ENCODE peak calls at places on chromosome 5, in eight cellular contexts. M, J, E, I, B, P, C and W are unnamed samples.

GRCh38 chr5:128536861-128537305 is 1.2 kb downstream of the FBN2 start:
- DNase-seq in M (no peak), J (no peak), E (no peak), I (no peak), B (no peak), P (no peak), C (no peak), W (no peak)

GRCh38 chr5:137372386-137373160 is 126.6 kb downstream of the SPOCK1 start:
- DNase-seq in M (no peak), J (no peak), E (no peak), I (no peak), B (no peak), P (no peak), C (no peak), W (no peak)

GRCh38 chr5:4614088-4614487 is 526.0 kb upstream of the ADAMTS16 start:
- DNase-seq in M (no peak), J (no peak), E (no peak), I (no peak), B (no peak), P (no peak), C (no peak), W (no peak)

GRCh38 chr5:143311955-143312354 is 91.5 kb downstream of the NR3C1 start:
- DNase-seq in M (no peak), J (no peak), E (no peak), I (no peak), B (no peak), P (no peak), C (no peak), W (no peak)

GRCh38 chr5:132501961-132502931 is 11.7 kb upstream of the IRF1 start:
- DNase-seq in M (no peak), J (peak), E (no peak), I (no peak), B (peak), P (peak), C (peak), W (no peak)

GRCh38 chr5:73299017-73299630 is 126.1 kb downstream of the TMEM174 start:
- DNase-seq in M (no peak), J (no peak), E (no peak), I (no peak), B (no peak), P (no peak), C (no peak), W (peak)

GRCh38 chr5:162683280-162683679 is 615.7 kb downstream of the GABRG2 start:
- DNase-seq in M (no peak), J (no peak), E (no peak), I (no peak), B (no peak), P (no peak), C (no peak), W (no peak)

GRCh38 chr5:94217745-94218144 is 400.7 kb downstream of the KIAA0825 start:
- DNase-seq in M (no peak), J (no peak), E (no peak), I (no peak), B (no peak), P (no peak), C (no peak), W (no peak)

GRCh38 chr5:142012792-142013388 is at the start of gene GNPDA1:
- DNase-seq in M (peak), J (peak), E (peak), I (peak), B (peak), P (peak), C (peak), W (peak)

GRCh38 chr5:93359296-93359957 is 221.6 kb downstream of the NR2F1-AS1 start:
- DNase-seq in M (no peak), J (peak), E (peak), I (no peak), B (no peak), P (no peak), C (peak), W (no peak)

GRCh38 chr5:148179234-148179824 is 11.0 kb downstream of the SPINK14 start:
- DNase-seq in M (no peak), J (no peak), E (peak), I (peak), B (peak), P (no peak), C (no peak), W (peak)

GRCh38 chr5:173327084-173327947 is 898 bp downstream of the STC2 start:
- DNase-seq in M (no peak), J (peak), E (peak), I (peak), B (no peak), P (no peak), C (no peak), W (no peak)

GRCh38 chr5:123428521-123429220 is 5.5 kb upstream of the CEP120 start:
- DNase-seq in M (no peak), J (peak), E (no peak), I (no peak), B (peak), P (peak), C (no peak), W (no peak)

GRCh38 chr5:78908173-78908901 is 76.8 kb downstream of the ARSB start:
- DNase-seq in M (peak), J (peak), E (peak), I (no peak), B (no peak), P (peak), C (peak), W (no peak)

GRCh38 chr5:78235289-78235688 is 59.2 kb downstream of the AP3B1 start:
- DNase-seq in M (no peak), J (peak), E (no peak), I (no peak), B (no peak), P (no peak), C (no peak), W (no peak)

GRCh38 chr5:139488269-139488668 is 5.7 kb upstream of the STING1 start:
- DNase-seq in M (no peak), J (no peak), E (no peak), I (peak), B (no peak), P (no peak), C (peak), W (no peak)

GRCh38 chr5:108079754-108080153 is 302.1 kb downstream of the FBXL17 start:
- DNase-seq in M (no peak), J (no peak), E (no peak), I (no peak), B (no peak), P (no peak), C (no peak), W (no peak)

GRCh38 chr5:134552301-134552700 is 26.8 kb downstream of the JADE2 start:
- DNase-seq in M (no peak), J (peak), E (peak), I (no peak), B (no peak), P (peak), C (peak), W (no peak)

GRCh38 chr5:16736158-16736994 is 119.6 kb upstream of the RETREG1 start:
- DNase-seq in M (peak), J (peak), E (peak), I (no peak), B (peak), P (peak), C (no peak), W (peak)

GRCh38 chr5:115179068-115179958 is 9.6 kb upstream of the TRIM36 start:
- DNase-seq in M (no peak), J (peak), E (no peak), I (no peak), B (no peak), P (no peak), C (no peak), W (no peak)

GRCh38 chr5:35218981-35219380 is 11.3 kb downstream of the PRLR start:
- DNase-seq in M (no peak), J (no peak), E (no peak), I (no peak), B (no peak), P (no peak), C (no peak), W (no peak)

GRCh38 chr5:139823757-139824355 is 28.2 kb downstream of the PSD2 start:
- DNase-seq in M (no peak), J (no peak), E (no peak), I (no peak), B (no peak), P (no peak), C (no peak), W (no peak)

GRCh38 chr5:79802995-79803394 is 113.4 kb downstream of the CMYA5 start:
- DNase-seq in M (no peak), J (no peak), E (no peak), I (no peak), B (no peak), P (no peak), C (no peak), W (no peak)

GRCh38 chr5:28512648-28513047 is 1474.3 kb upstream of the CDH9 start:
- DNase-seq in M (no peak), J (no peak), E (no peak), I (no peak), B (no peak), P (no peak), C (no peak), W (no peak)

GRCh38 chr5:138386290-138386689 is 33.8 kb downstream of the KDM3B start:
- DNase-seq in M (no peak), J (no peak), E (peak), I (no peak), B (no peak), P (peak), C (no peak), W (no peak)

GRCh38 chr5:105924366-105924765 is 1746.4 kb downstream of the EFNA5 start:
- DNase-seq in M (no peak), J (no peak), E (no peak), I (no peak), B (no peak), P (no peak), C (no peak), W (no peak)

GRCh38 chr5:93477791-93478190 is 103.2 kb downstream of the NR2F1-AS1 start:
- DNase-seq in M (no peak), J (no peak), E (no peak), I (no peak), B (no peak), P (no peak), C (no peak), W (no peak)

GRCh38 chr5:139849942-139850341 is 54.3 kb downstream of the PSD2 start:
- DNase-seq in M (no peak), J (no peak), E (peak), I (no peak), B (no peak), P (no peak), C (no peak), W (no peak)

GRCh38 chr5:5266296-5266695 is 126.2 kb downstream of the ADAMTS16 start:
- DNase-seq in M (no peak), J (no peak), E (no peak), I (no peak), B (no peak), P (no peak), C (no peak), W (no peak)

GRCh38 chr5:138956801-138957200 is 81.7 kb upstream of the LRRTM2 start:
- DNase-seq in M (no peak), J (no peak), E (no peak), I (no peak), B (no peak), P (no peak), C (no peak), W (no peak)

GRCh38 chr5:149550608-149551226 is 522 bp downstream of the CSNK1A1 start:
- DNase-seq in M (peak), J (peak), E (no peak), I (peak), B (no peak), P (no peak), C (peak), W (peak)

GRCh38 chr5:140131967-140132409 is 6.3 kb downstream of the IGIP start:
- DNase-seq in M (no peak), J (peak), E (peak), I (no peak), B (no peak), P (peak), C (peak), W (no peak)

GRCh38 chr5:67050125-67050524 is 146.5 kb downstream of the CD180 start:
- DNase-seq in M (no peak), J (no peak), E (no peak), I (no peak), B (no peak), P (no peak), C (no peak), W (no peak)
- TF ChIP-seq POLR2A in M (no peak), J (no peak), E (no peak), I (no peak), B (no peak), P (no peak), C (no peak), W (no peak)

GRCh38 chr5:2542026-2542425 is 209.5 kb downstream of the IRX2 start:
- DNase-seq in M (no peak), J (no peak), E (no peak), I (no peak), B (no peak), P (no peak), C (no peak), W (no peak)
- TF ChIP-seq POLR2A in M (no peak), J (no peak), E (no peak), I (no peak), B (no peak), P (no peak), C (no peak), W (no peak)

GRCh38 chr5:116626945-116627679 is 52.5 kb upstream of the SEMA6A start:
- DNase-seq in M (no peak), J (no peak), E (no peak), I (no peak), B (no peak), P (no peak), C (no peak), W (no peak)

GRCh38 chr5:116632890-116633289 is 58.3 kb upstream of the SEMA6A start:
- DNase-seq in M (no peak), J (no peak), E (no peak), I (no peak), B (no peak), P (no peak), C (no peak), W (no peak)

GRCh38 chr5:116626272-116626723 is 51.7 kb upstream of the SEMA6A start:
- DNase-seq in M (peak), J (peak), E (peak), I (no peak), B (no peak), P (peak), C (peak), W (no peak)

GRCh38 chr5:116631147-116631546 is 56.5 kb upstream of the SEMA6A start:
- DNase-seq in M (no peak), J (no peak), E (no peak), I (no peak), B (no peak), P (no peak), C (no peak), W (no peak)

DNA sequence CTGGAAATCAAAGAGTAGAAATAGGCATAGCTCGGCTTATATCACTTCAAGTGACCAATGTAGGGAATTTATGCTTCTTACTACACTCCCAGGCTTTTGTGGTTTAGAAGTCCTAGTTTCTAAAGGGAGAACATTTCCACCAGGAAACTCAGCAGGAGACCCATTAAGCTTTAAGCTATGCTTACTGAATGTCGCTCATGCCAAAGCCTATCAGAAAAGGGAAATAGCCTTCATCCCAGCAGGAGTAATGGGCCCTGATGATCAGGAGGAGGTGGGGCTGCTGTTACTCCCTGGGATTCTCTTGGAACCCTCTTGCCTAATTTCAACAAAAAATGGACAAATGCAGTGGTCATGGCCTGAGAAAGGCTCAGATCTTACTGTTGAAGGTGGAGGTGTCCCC is 54.5 kb upstream of the SEMA6A start:
- DNase-seq in M (no peak), J (no peak), E (no peak), I (no peak), B (no peak), P (no peak), C (no peak), W (no peak)
- TF ChIP-seq POLR2A in M (no peak), J (no peak), E (no peak), I (no peak), B (no peak), P (no peak), C (no peak), W (no peak)

GRCh38 chr5:178859625-178860521 is at the start of gene ZNF354B:
- DNase-seq in M (peak), J (peak), E (peak), I (peak), B (peak), P (peak), C (peak), W (peak)
- TF ChIP-seq POLR2A in M (peak), J (peak), E (peak), I (peak), B (peak), P (no peak), C (peak), W (peak)

GRCh38 chr5:88786217-88786560 is 96.8 kb downstream of the MEF2C start:
- DNase-seq in M (no peak), J (no peak), E (no peak), I (no peak), B (no peak), P (no peak), C (no peak), W (no peak)

GRCh38 chr5:88786789-88787188 is 96.2 kb downstream of the MEF2C start:
- DNase-seq in M (no peak), J (no peak), E (no peak), I (no peak), B (no peak), P (no peak), C (no peak), W (no peak)

GRCh38 chr5:88787856-88788255 is 95.1 kb downstream of the MEF2C start:
- DNase-seq in M (no peak), J (no peak), E (peak), I (no peak), B (no peak), P (no peak), C (no peak), W (no peak)

GRCh38 chr5:88780731-88781130 is 102.3 kb downstream of the MEF2C start:
- DNase-seq in M (no peak), J (no peak), E (no peak), I (no peak), B (no peak), P (no peak), C (no peak), W (no peak)

GRCh38 chr5:88785396-88786216 is 97.4 kb downstream of the MEF2C start:
- DNase-seq in M (peak), J (peak), E (peak), I (no peak), B (no peak), P (no peak), C (peak), W (no peak)
- TF ChIP-seq POLR2A in M (no peak), J (no peak), E (no peak), I (no peak), B (no peak), P (no peak), C (peak), W (no peak)

GRCh38 chr5:14185336-14186131 is 42.4 kb downstream of the TRIO start:
- DNase-seq in M (no peak), J (no peak), E (peak), I (no peak), B (no peak), P (no peak), C (no peak), W (no peak)

GRCh38 chr5:14187660-14188059 is 44.5 kb downstream of the TRIO start:
- DNase-seq in M (no peak), J (no peak), E (peak), I (no peak), B (no peak), P (no peak), C (no peak), W (no peak)

GRCh38 chr5:14184725-14185124 is 41.6 kb downstream of the TRIO start:
- DNase-seq in M (no peak), J (no peak), E (no peak), I (no peak), B (no peak), P (no peak), C (no peak), W (no peak)

GRCh38 chr5:14187157-14187556 is 44.0 kb downstream of the TRIO start:
- DNase-seq in M (no peak), J (no peak), E (no peak), I (no peak), B (no peak), P (no peak), C (no peak), W (no peak)

DNA sequence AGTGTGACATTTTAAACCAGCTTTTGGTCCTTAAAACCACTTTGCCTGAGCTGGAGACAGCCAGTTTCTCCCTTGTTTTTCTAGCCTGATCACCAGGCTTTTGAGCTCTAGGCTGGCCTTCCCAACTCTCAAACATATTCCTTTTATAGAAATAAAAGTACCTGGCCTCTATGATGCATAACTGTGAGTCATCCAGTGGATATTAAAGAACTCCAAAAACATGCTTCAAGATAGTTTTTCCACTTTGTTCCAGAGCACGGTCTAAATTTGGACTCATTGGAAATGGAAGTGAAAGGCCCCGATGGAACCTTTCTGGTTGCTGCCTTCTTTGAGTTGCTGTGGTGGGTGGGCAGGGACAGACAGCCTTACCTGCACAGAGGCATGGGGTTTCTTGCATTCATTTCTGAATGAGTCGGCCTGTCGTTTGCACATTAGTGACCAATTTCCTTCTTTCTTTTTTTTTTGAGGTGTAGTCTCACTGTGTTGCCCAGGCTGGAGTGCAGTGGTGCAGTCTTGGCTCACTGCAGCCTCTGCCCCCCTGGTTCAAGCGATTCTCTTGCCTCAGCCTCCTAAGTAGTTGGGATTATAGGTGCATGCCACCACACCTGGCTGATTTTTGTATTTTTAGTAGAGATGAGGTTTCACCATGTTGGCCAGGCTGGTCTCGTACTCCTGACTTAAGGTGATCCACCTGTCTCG is 43.1 kb downstream of the TRIO start:
- DNase-seq in M (no peak), J (no peak), E (peak), I (no peak), B (no peak), P (no peak), C (no peak), W (no peak)
- TF ChIP-seq POLR2A in M (no peak), J (no peak), E (no peak), I (no peak), B (no peak), P (no peak), C (peak), W (no peak)

DNA sequence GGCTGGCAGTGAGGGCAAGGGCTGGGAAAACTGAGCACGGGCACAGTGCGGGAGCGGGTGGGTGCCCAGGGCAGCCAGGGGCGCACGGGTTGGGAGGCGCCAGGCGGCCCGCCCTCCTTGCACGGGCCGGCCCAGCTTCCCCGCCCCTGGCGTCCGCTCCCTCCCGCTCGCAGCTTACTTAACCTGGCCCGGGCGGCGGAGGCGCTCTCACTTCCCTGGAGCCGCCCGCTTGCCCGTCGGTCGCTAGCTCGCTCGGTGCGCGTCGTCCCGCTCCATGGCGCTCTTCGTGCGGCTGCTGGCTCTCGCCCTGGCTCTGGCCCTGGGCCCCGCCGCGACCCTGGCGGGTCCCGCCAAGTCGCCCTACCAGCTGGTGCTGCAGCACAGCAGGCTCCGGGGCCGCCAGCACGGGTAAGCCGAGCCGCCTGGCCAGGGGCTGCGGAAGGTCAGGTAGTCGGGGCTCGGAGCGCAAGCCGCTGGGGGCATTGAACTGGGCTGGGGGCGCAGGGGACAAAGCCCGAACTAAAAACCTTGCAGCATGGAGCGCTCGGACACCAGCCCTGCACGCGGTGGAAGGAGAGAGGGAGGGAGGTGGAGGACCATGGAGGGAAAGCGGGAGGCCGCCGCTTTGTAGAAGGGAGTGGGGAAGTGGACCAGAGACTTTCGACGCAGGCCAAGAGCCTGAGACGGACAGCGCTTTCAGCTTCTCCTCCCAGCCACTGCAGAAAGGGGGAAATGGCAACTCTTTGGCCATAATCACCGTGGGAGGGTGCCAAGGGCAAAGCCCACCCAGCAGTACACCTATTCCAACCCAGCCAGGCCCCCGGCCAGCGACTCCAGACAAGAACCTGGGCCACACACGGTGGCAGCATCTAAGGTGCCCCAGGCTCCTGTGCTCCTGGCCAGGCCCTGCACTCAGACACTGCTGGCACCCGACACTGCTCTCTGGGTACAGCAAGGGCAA is at the start of gene TGFBI:
- DNase-seq in M (peak), J (peak), E (peak), I (peak), B (peak), P (peak), C (peak), W (peak)
- TF ChIP-seq POLR2A in M (peak), J (no peak), E (no peak), I (no peak), B (peak), P (no peak), C (peak), W (no peak)